ENCODE peak calls at places on chromosome 18, in nine cellular contexts. N is GM13977, T is fibroblast of pulmonary artery, R is fibroblast of the aortic adventitia, S is GM10248, U is Peyer's patch, F is astrocyte, O is coronary artery, A is K562. W is an unnamed sample.

GRCh38 chr18:9804517-9805104 is 81.2 kb upstream of the TXNDC2 start:
- DNase-seq in U (no peak), A (no peak), R (no peak), O (no peak), N (no peak), S (no peak), F (no peak), T (no peak), W (no peak)

GRCh38 chr18:51425889-51426288 is 228.4 kb upstream of the MEX3C start:
- DNase-seq in S (no peak), T (peak), N (no peak), R (peak), F (no peak), O (no peak), A (no peak), U (no peak), W (no peak)

GRCh38 chr18:9017900-9018217 is 84.6 kb upstream of the NDUFV2 start:
- DNase-seq in O (no peak), U (no peak), N (no peak), S (peak), F (peak), A (no peak), R (no peak), T (no peak), W (peak)

GRCh38 chr18:54329787-54330186 is 27.9 kb downstream of the STARD6 start:
- DNase-seq in N (no peak), F (no peak), U (no peak), O (no peak), S (no peak), R (no peak), A (no peak), T (no peak), W (no peak)

GRCh38 chr18:49812321-49813070 is 837 bp downstream of the ACAA2 start:
- DNase-seq in R (peak), F (peak), A (no peak), S (no peak), T (peak), N (peak), U (no peak), O (no peak), W (no peak)

GRCh38 chr18:39969813-39970494 is 1985.1 kb upstream of the PIK3C3 start:
- DNase-seq in T (peak), O (no peak), U (no peak), N (no peak), S (no peak), F (no peak), R (no peak), A (no peak), W (no peak)

GRCh38 chr18:33034941-33035340 is 262.1 kb upstream of the KLHL14 start:
- DNase-seq in F (peak), U (no peak), A (no peak), O (no peak), R (no peak), N (no peak), T (peak), S (no peak), W (no peak)

GRCh38 chr18:10100236-10100635 is 186.4 kb downstream of the VAPA start:
- DNase-seq in T (no peak), S (no peak), F (no peak), A (no peak), U (no peak), O (no peak), R (no peak), N (no peak), W (no peak)

GRCh38 chr18:23835506-23835905 is 146.3 kb downstream of the LAMA3 start:
- DNase-seq in R (peak), A (no peak), F (no peak), N (no peak), T (peak), O (no peak), U (no peak), S (no peak), W (no peak)

GRCh38 chr18:58391932-58392331 is 237.0 kb downstream of the ALPK2 start:
- DNase-seq in U (no peak), T (no peak), S (no peak), A (no peak), F (no peak), R (peak), O (peak), N (no peak), W (no peak)

GRCh38 chr18:40877096-40877495 is 1077.9 kb upstream of the PIK3C3 start:
- DNase-seq in N (no peak), A (no peak), S (no peak), T (peak), F (peak), U (no peak), R (peak), O (no peak), W (no peak)

GRCh38 chr18:23595610-23596009 is 9.3 kb upstream of the NPC1 start:
- DNase-seq in F (no peak), T (no peak), S (no peak), A (no peak), U (no peak), N (no peak), R (no peak), O (no peak), W (no peak)

GRCh38 chr18:13244135-13244534 is 25.6 kb downstream of the LDLRAD4 start:
- DNase-seq in U (no peak), N (no peak), F (no peak), T (no peak), A (no peak), R (no peak), O (no peak), S (no peak), W (no peak)

GRCh38 chr18:36580266-36580665 is 248.5 kb downstream of the TPGS2 start:
- DNase-seq in A (no peak), F (peak), S (no peak), R (peak), T (peak), N (no peak), U (no peak), O (peak), W (no peak)

GRCh38 chr18:7524786-7525185 is 42.3 kb upstream of the PTPRM start:
- DNase-seq in U (no peak), R (peak), N (no peak), F (no peak), S (no peak), T (peak), O (no peak), A (no peak), W (no peak)

GRCh38 chr18:7363338-7363737 is 132.4 kb downstream of the LRRC30 start:
- DNase-seq in R (no peak), A (no peak), O (no peak), U (no peak), T (no peak), N (no peak), S (no peak), F (no peak), W (no peak)

GRCh38 chr18:36769172-36769571 is 59.6 kb downstream of the TPGS2 start:
- DNase-seq in N (no peak), U (no peak), A (no peak), T (no peak), F (peak), S (no peak), O (no peak), R (peak), W (no peak)

GRCh38 chr18:21739604-21740473 is 753 bp upstream of the MIB1 start:
- DNase-seq in R (no peak), A (peak), T (peak), S (no peak), U (no peak), N (no peak), O (no peak), F (peak), W (no peak)

GRCh38 chr18:12253517-12254136 is 534 bp upstream of the CIDEA start:
- DNase-seq in N (no peak), A (no peak), R (no peak), U (no peak), T (no peak), F (no peak), O (no peak), S (no peak), W (no peak)

GRCh38 chr18:59902180-59902992 is 2.6 kb downstream of the PMAIP1 start:
- DNase-seq in A (no peak), T (peak), R (peak), F (peak), S (no peak), N (peak), O (no peak), U (no peak), W (no peak)

GRCh38 chr18:77054606-77055428 is 77.8 kb downstream of the MBP start:
- DNase-seq in S (peak), R (peak), T (peak), F (peak), N (peak), U (peak), A (peak), O (peak), W (peak)

GRCh38 chr18:74905245-74905644 is 303.7 kb downstream of the PTGR3 start:
- DNase-seq in R (no peak), O (no peak), U (no peak), A (no peak), S (no peak), N (no peak), T (no peak), F (no peak), W (peak)

GRCh38 chr18:12741351-12741750 is 38.5 kb downstream of the PSMG2 start:
- DNase-seq in N (no peak), F (peak), O (no peak), U (no peak), R (peak), S (no peak), T (peak), A (no peak), W (no peak)

GRCh38 chr18:15198116-15198389 is 450.1 kb downstream of the ANKRD30B start:
- DNase-seq in S (no peak), T (no peak), F (no peak), N (no peak), R (no peak), A (no peak), O (no peak), U (no peak), W (no peak)

GRCh38 chr18:49094136-49094535 is 143.4 kb upstream of the SMAD7 start:
- DNase-seq in O (no peak), T (peak), A (no peak), R (peak), U (no peak), S (no peak), N (no peak), F (peak), W (no peak)

GRCh38 chr18:79853993-79854364 is 56.2 kb downstream of the KCNG2 start:
- DNase-seq in R (no peak), U (peak), S (no peak), F (no peak), N (no peak), A (no peak), T (no peak), O (peak), W (peak)

GRCh38 chr18:60020107-60020925 is 120.5 kb downstream of the PMAIP1 start:
- DNase-seq in R (no peak), N (no peak), S (no peak), U (no peak), O (no peak), F (peak), A (no peak), T (no peak), W (no peak)

GRCh38 chr18:35376393-35376741 is 770 bp downstream of the ZNF396 start:
- DNase-seq in T (no peak), U (peak), O (no peak), R (no peak), S (peak), A (peak), N (peak), F (no peak), W (no peak)

GRCh38 chr18:6807504-6808257 is 78.2 kb downstream of the ARHGAP28 start:
- DNase-seq in R (no peak), O (no peak), T (no peak), A (no peak), N (no peak), F (no peak), S (no peak), U (no peak), W (no peak)

GRCh38 chr18:34159691-34160185 is 65.0 kb downstream of the NOL4 start:
- DNase-seq in S (peak), R (no peak), N (no peak), U (no peak), O (no peak), F (no peak), A (no peak), T (no peak), W (no peak)
- TF ChIP-seq CTCF in S (no peak), R (no peak), N (no peak), U (no peak), O (no peak), F (no peak), A (no peak), T (no peak), W (no peak)

GRCh38 chr18:41975287-41975683 is 20.3 kb downstream of the PIK3C3 start:
- DNase-seq in O (no peak), N (no peak), U (no peak), A (no peak), F (no peak), S (no peak), R (no peak), T (no peak), W (no peak)
- TF ChIP-seq CTCF in O (no peak), N (no peak), U (no peak), A (no peak), F (no peak), S (no peak), R (no peak), T (no peak), W (no peak)

GRCh38 chr18:76013041-76013440 is 482.0 kb downstream of the ZNF516 start:
- DNase-seq in F (peak), A (no peak), R (no peak), O (no peak), S (no peak), U (no peak), T (no peak), N (no peak), W (no peak)
- TF ChIP-seq CTCF in F (no peak), A (no peak), R (no peak), O (no peak), S (no peak), U (no peak), T (no peak), N (no peak), W (no peak)

GRCh38 chr18:832085-832681 is 20.1 kb upstream of the YES1 start:
- DNase-seq in S (no peak), U (no peak), T (no peak), F (no peak), O (no peak), A (peak), R (no peak), N (no peak), W (no peak)
- TF ChIP-seq CTCF in S (no peak), U (peak), T (peak), F (no peak), O (no peak), A (peak), R (no peak), N (peak), W (no peak)

DNA sequence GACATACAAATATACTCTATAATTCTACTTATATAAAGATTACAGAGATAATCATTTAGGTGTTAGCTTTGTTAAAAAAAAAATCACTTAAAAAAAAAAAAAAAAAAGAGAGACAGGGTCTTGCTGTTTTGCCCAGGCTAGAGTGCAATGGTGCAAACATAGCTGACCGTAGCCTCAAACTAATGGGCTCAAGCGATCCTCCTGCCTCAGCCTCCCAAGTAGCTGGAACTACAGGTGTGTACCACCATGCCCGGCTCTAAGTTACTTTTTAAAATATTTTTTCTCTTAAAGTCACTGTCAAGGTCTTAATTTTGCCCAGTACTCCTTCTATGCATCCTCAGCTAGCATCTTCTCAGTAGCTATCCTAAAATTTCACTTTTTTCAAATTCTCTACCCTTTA is 77.2 kb upstream of the SLC25A52 start:
- DNase-seq in U (no peak), O (no peak), A (no peak), N (no peak), S (no peak), F (no peak), R (no peak), T (no peak), W (no peak)
- TF ChIP-seq CTCF in U (no peak), O (no peak), A (no peak), N (no peak), S (no peak), F (no peak), R (no peak), T (no peak), W (no peak)

GRCh38 chr18:4017479-4017878 is 437.6 kb downstream of the DLGAP1 start:
- DNase-seq in A (peak), F (no peak), R (no peak), T (peak), S (peak), O (no peak), N (peak), U (no peak), W (no peak)
- TF ChIP-seq CTCF in A (peak), F (peak), R (peak), T (peak), S (no peak), O (no peak), N (peak), U (no peak), W (no peak)

DNA sequence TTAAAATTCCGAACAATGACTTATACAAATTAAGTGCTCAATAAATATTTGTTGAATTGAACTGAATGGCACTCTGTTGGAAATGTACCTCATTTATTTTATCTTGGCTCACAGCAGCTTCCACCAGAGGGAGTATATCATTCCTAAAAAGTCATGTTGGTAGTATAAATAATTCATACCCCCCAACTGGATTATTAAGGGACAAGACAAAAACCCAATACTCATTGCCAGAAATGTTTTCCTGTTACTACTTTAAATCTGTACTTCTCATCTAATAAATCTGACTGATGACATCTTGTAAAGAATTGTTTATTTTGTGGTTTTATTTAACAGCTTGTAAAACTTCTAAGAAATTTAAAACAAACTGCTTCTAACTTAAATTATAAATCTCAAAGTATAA is 163.9 kb downstream of the CDH2 start:
- DNase-seq in S (no peak), A (no peak), U (no peak), T (peak), F (no peak), N (no peak), R (peak), O (no peak), W (no peak)
- TF ChIP-seq CTCF in S (no peak), A (no peak), U (no peak), T (peak), F (peak), N (no peak), R (peak), O (no peak), W (peak)

GRCh38 chr18:46213295-46213694 is 109.1 kb downstream of the HAUS1 start:
- DNase-seq in F (no peak), R (peak), O (no peak), N (peak), T (peak), S (peak), A (peak), U (no peak), W (no peak)
- TF ChIP-seq CTCF in F (peak), R (peak), O (peak), N (peak), T (peak), S (peak), A (peak), U (peak), W (peak)

DNA sequence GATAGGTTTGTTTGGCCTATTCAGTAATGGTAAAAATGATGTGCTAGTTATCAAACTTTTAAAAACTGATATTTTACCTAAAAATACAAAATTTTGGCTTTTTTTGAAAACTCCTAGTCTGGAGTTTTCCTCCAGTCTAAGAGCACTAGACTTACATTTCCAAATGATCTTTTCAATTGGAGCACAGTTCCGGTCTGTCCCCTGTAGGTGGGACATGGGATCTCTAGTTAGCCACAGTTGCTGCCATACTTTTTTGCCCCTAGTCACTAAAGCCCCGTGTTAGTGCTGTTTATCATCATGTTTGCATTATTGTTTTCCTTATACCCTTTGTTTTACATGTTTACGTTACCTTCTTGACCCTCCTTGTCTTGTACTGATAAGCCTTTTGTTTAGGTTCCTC is 52.4 kb downstream of the RELCH start:
- DNase-seq in N (no peak), A (no peak), O (no peak), T (no peak), U (no peak), R (no peak), F (no peak), S (no peak), W (no peak)
- TF ChIP-seq CTCF in N (no peak), A (no peak), O (no peak), T (peak), U (no peak), R (peak), F (no peak), S (no peak), W (no peak)

W was measured in dorsolateral prefrontal cortex.